ENCODE peak calls at places on chromosomes 12 and 14, in six cellular contexts. I is HuH-7.5; Z is activated CD8-positive, alpha-beta memory T cell treated with anti-CD3 and anti-CD28 coated beads, Interleukin-2, amount 50 U/mL, for 4 hours; T is AG20443; P is astrocyte of the spinal cord; C is iris pigment epithelial cell. Y is an unnamed sample.

GRCh38 chr12:94570161-94570560 is 80.2 kb downstream of the TMCC3 start:
- DNase-seq in I (no peak), Z (no peak), T (no peak), P (peak; percentile 56), C (peak; percentile 83), Y (peak; percentile 77)

GRCh38 chr12:51528852-51529545 is 62.0 kb upstream of the SCN8A start:
- DNase-seq in I (no peak), Z (no peak), T (peak; percentile 34), P (no peak), C (no peak), Y (peak; percentile 26)

GRCh38 chr14:24434676-24435075 is 4.9 kb downstream of the KHNYN start:
- DNase-seq in I (no peak), Z (no peak), T (no peak), P (no peak), C (no peak), Y (no peak)

GRCh38 chr12:11446372-11446771 is 51.0 kb upstream of the PRB2 start:
- DNase-seq in I (no peak), Z (no peak), T (peak; percentile 44), P (no peak), C (peak; percentile 7), Y (no peak)

GRCh38 chr12:112126916-112127315 is 1.6 kb downstream of the TRAFD1 start:
- DNase-seq in I (no peak), Z (no peak), T (no peak), P (no peak), C (peak; percentile 33), Y (peak; percentile 40)

GRCh38 chr12:103745962-103746361 is 95.1 kb downstream of the NT5DC3 start:
- DNase-seq in I (no peak), Z (no peak), T (no peak), P (no peak), C (no peak), Y (no peak)

GRCh38 chr12:94585624-94586023 is 64.7 kb downstream of the TMCC3 start:
- DNase-seq in I (no peak), Z (no peak), T (no peak), P (no peak), C (no peak), Y (no peak)

GRCh38 chr12:109295764-109296425 is 13.2 kb downstream of the FOXN4 start:
- DNase-seq in I (no peak), Z (no peak), T (no peak), P (no peak), C (no peak), Y (no peak)

GRCh38 chr12:58955849-58956248 is 35.5 kb upstream of the LRIG3 start:
- DNase-seq in I (no peak), Z (no peak), T (no peak), P (no peak), C (no peak), Y (no peak)

GRCh38 chr14:67919259-67919658 is 99.7 kb downstream of the RAD51B start:
- DNase-seq in I (no peak), Z (no peak), T (no peak), P (no peak), C (peak; percentile 11), Y (no peak)

GRCh38 chr14:31842905-31843304 is 234.2 kb upstream of the ARHGAP5 start:
- DNase-seq in I (no peak), Z (no peak), T (peak; percentile 10), P (no peak), C (peak; percentile 51), Y (peak; percentile 16)

GRCh38 chr14:61646366-61647101 is 48.8 kb upstream of the HIF1A start:
- DNase-seq in I (no peak), Z (no peak), T (no peak), P (no peak), C (peak; percentile 67), Y (no peak)

GRCh38 chr14:34913619-34914018 is 38.5 kb upstream of the BAZ1A start:
- DNase-seq in I (no peak), Z (no peak), T (no peak), P (no peak), C (no peak), Y (no peak)

GRCh38 chr14:100104006-100104352 is 38.8 kb downstream of the EVL start:
- DNase-seq in I (no peak), Z (no peak), T (no peak), P (no peak), C (no peak), Y (no peak)

GRCh38 chr14:50658203-50658602 is 9.9 kb downstream of the SAV1 start:
- DNase-seq in I (no peak), Z (no peak), T (peak; percentile 24), P (peak; percentile 72), C (peak; percentile 74), Y (peak; percentile 47)

GRCh38 chr12:108597559-108598471 is at the start of gene TMEM119:
- DNase-seq in I (no peak), Z (no peak), T (peak; percentile 90), P (no peak), C (no peak), Y (no peak)

GRCh38 chr14:74255281-74255680 is 16.0 kb downstream of the VSX2 start:
- DNase-seq in I (no peak), Z (no peak), T (no peak), P (no peak), C (no peak), Y (no peak)

Y was measured in NCI-H226.